ENCODE peak calls at places on chromosomes 16 and 17, in four cellular contexts. G is brain microvascular endothelial cell, V is mammary epithelial cell, L is natural killer cell. S is an unnamed sample.

GRCh38 chr16:51084074-51084928 is 66.8 kb downstream of the SALL1 start:
- DNase-seq in L (no peak), G (peak), V (no peak), S (no peak)

GRCh38 chr16:3283525-3284447 is 495 bp downstream of the ZNF263 start:
- DNase-seq in G (no peak), L (no peak), V (peak), S (no peak)

GRCh38 chr17:37844158-37844976 is 79.8 kb upstream of the TBC1D3K start:
- DNase-seq in G (peak), V (peak), L (peak), S (peak)

GRCh38 chr17:7079581-7080444 is at the start of gene CLEC10A:
- DNase-seq in V (no peak), G (no peak), L (no peak), S (no peak)

GRCh38 chr17:2043785-2044184 is 2.0 kb downstream of the OVCA2 start:
- DNase-seq in V (peak), G (no peak), L (no peak), S (peak)

GRCh38 chr17:50185724-50186545 is 15.5 kb downstream of the COL1A1 start:
- DNase-seq in V (no peak), G (no peak), L (no peak), S (no peak)

GRCh38 chr17:18246880-18247612 is 11.5 kb downstream of the FLII start:
- DNase-seq in G (no peak), V (peak), L (no peak), S (no peak)

GRCh38 chr17:574061-574460 is 140.6 kb downstream of the VPS53 start:
- DNase-seq in G (no peak), L (no peak), V (no peak), S (no peak)

GRCh38 chr17:16980813-16981731 is 9.2 kb upstream of the TNFRSF13B start:
- DNase-seq in G (no peak), V (peak), L (no peak), S (no peak)

GRCh38 chr17:50148226-50149098 is 2.0 kb downstream of the PPP1R9B start:
- DNase-seq in L (peak), V (peak), G (no peak), S (peak)

GRCh38 chr17:28426081-28426519 is 20.1 kb upstream of the SLC46A1 start:
- DNase-seq in L (no peak), G (no peak), V (no peak), S (peak)

GRCh38 chr17:9343513-9343912 is 232.1 kb downstream of the STX8 start:
- DNase-seq in V (no peak), G (no peak), L (no peak), S (no peak)

GRCh38 chr17:65455972-65456343 is 105.5 kb downstream of the AXIN2 start:
- DNase-seq in V (no peak), L (no peak), G (no peak), S (peak)

GRCh38 chr17:57989011-57989345 is 924 bp upstream of the VEZF1 start:
- DNase-seq in G (peak), L (no peak), V (no peak), S (peak)

GRCh38 chr16:86424968-86425367 is 85.4 kb upstream of the FOXF1 start:
- DNase-seq in L (no peak), G (no peak), V (no peak), S (no peak)

GRCh38 chr17:14095630-14096029 is 26.3 kb downstream of the COX10 start:
- DNase-seq in L (no peak), V (no peak), G (no peak), S (no peak)

GRCh38 chr17:48328457-48328856 is 101.6 kb downstream of the SKAP1 start:
- DNase-seq in V (no peak), G (no peak), L (no peak), S (no peak)

GRCh38 chr17:45977506-45977824 is 21.6 kb upstream of the STH start:
- DNase-seq in G (no peak), L (no peak), V (no peak), S (no peak)

GRCh38 chr16:72937360-72937759 is 110.6 kb downstream of the ZFHX3 start:
- DNase-seq in L (no peak), G (no peak), V (no peak), S (no peak)

GRCh38 chr17:79800325-79801155 is 3.7 kb upstream of the CBX8 start:
- DNase-seq in G (peak), V (peak), L (no peak), S (peak)

GRCh38 chr16:4338125-4338582 is 13.0 kb downstream of the PAM16 start:
- DNase-seq in L (no peak), G (no peak), V (no peak), S (no peak)
- TF ChIP-seq CTCF in L (no peak), G (peak), V (no peak), S (no peak)

GRCh38 chr17:81481815-81482505 is 30.6 kb downstream of the ACTG1 start:
- DNase-seq in G (no peak), V (no peak), L (no peak), S (no peak)

GRCh38 chr17:81479175-81479574 is 33.4 kb downstream of the ACTG1 start:
- DNase-seq in L (no peak), V (no peak), G (no peak), S (no peak)

GRCh38 chr17:81479672-81480071 is 32.9 kb downstream of the ACTG1 start:
- DNase-seq in G (no peak), V (no peak), L (no peak), S (no peak)

GRCh38 chr17:81481011-81481799 is 31.4 kb downstream of the ACTG1 start:
- DNase-seq in V (no peak), G (no peak), L (peak), S (no peak)

DNA sequence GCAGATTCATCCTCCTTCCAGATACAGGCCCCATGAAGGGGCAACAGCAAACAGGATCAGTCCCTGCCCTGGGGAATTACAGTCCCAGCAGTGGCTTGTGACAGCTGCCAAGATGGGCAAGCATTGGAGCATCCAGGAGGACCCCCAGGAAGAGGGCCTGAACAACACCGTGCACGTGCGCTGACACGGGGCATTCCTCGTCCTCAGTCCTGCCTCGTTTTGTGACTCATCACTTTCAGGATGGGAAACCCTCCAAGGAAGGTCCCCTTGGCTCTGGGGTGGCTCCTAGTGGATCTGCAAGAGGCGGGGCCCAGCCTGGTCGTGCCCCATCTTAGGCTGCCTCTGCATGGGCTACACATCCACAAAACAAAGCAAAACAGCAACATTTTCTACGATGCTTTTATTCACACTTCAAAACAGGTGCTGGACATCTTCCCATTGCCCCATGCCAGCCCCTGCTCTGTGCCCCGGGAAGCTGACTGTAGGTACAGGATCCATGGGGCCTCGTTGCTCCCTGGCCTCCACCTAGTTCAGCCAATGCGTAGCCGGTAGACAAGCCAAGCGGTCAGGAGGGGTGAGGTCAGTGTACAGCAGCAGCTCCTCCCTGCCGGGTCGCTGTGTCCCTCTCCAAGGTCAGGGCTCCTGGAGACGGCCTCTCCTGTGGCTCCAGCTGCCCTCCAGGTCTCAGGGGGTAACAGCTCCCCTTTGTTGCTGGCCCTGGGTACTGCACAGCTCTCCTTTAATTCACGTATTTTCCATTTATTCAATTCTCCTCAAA is 32.3 kb downstream of the ACTG1 start:
- DNase-seq in L (no peak), V (no peak), G (no peak), S (peak)
- TF ChIP-seq CTCF in L (no peak), V (no peak), G (peak), S (no peak)

GRCh38 chr16:8872967-8873865 is 4.4 kb upstream of the CARHSP1 start:
- DNase-seq in G (no peak), V (no peak), L (no peak), S (no peak)
- TF ChIP-seq CTCF in G (peak), V (peak), L (no peak), S (peak)

DNA sequence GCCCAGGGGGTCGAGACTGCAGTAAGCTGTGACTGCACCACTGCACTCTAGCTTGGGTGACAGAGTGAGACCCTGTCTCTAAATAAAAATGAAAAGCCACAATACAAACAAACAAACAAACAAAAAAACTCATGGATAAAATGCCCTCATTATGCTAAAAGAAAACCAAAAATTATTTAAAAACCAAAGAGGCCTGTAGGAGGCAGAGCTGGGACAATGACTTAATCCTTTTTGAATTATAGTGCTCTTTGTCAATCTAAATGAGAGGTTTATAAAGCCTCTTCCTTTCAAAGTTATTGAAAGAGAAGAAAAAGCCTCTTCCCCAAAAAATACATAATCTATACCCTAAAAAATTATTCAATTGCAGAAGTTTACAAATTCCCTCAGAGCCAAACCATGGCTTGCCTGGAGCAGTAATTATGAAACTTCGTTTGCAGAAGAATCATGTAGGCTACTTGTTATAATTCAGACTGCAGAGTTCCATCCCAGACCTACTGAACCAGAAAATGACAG is 18.5 kb downstream of the CRLF3 start:
- DNase-seq in V (no peak), G (no peak), L (no peak), S (no peak)
- TF ChIP-seq CTCF in V (no peak), G (peak), L (peak), S (no peak)

S was measured in MCF 10A.